ENCODE peak calls at places on chromosomes 2 and 18, in eight cellular contexts. One of them, this sample, is unnamed.

GRCh38 chr18:5537860-5538259 is 5.9 kb downstream of the EPB41L3 start:
- DNase-seq in GM12878: no peak
- DNase-seq in ovary: no peak
- DNase-seq in uterus: no peak
- DNase-seq in transverse colon: no peak
- DNase-seq in A549: no peak
- DNase-seq in sigmoid colon: no peak
- DNase-seq in thyroid gland: no peak
- DNase-seq in this sample: no peak

GRCh38 chr2:137547842-137548241 is 416.4 kb upstream of the HNMT start:
- DNase-seq in transverse colon: no peak
- DNase-seq in A549: no peak
- DNase-seq in thyroid gland: no peak
- DNase-seq in ovary: no peak
- DNase-seq in sigmoid colon: no peak
- DNase-seq in uterus: no peak
- DNase-seq in GM12878: no peak
- DNase-seq in this sample: no peak

GRCh38 chr2:68059769-68060525 is 2.9 kb downstream of the C1D start:
- DNase-seq in sigmoid colon: no peak
- DNase-seq in transverse colon: no peak
- DNase-seq in uterus: no peak
- DNase-seq in GM12878: no peak
- DNase-seq in ovary: no peak
- DNase-seq in A549: no peak
- DNase-seq in thyroid gland: no peak
- DNase-seq in this sample: no peak

GRCh38 chr2:55384786-55385185 is 34.9 kb downstream of the CCDC88A start:
- DNase-seq in transverse colon: no peak
- DNase-seq in ovary: no peak
- DNase-seq in uterus: no peak
- DNase-seq in sigmoid colon: no peak
- DNase-seq in thyroid gland: no peak
- DNase-seq in A549: no peak
- DNase-seq in GM12878: no peak
- DNase-seq in this sample: no peak

GRCh38 chr2:156728328-156728727 is 292.1 kb downstream of the GPD2 start:
- DNase-seq in uterus: no peak
- DNase-seq in sigmoid colon: no peak
- DNase-seq in ovary: no peak
- DNase-seq in A549: no peak
- DNase-seq in thyroid gland: no peak
- DNase-seq in GM12878: no peak
- DNase-seq in transverse colon: no peak
- DNase-seq in this sample: no peak

GRCh38 chr2:106886916-106887758 is 1.2 kb upstream of the ST6GAL2 start:
- DNase-seq in thyroid gland: peak
- DNase-seq in sigmoid colon: no peak
- DNase-seq in ovary: peak
- DNase-seq in transverse colon: peak
- DNase-seq in uterus: peak
- DNase-seq in A549: peak
- DNase-seq in GM12878: no peak
- DNase-seq in this sample: no peak

GRCh38 chr2:177763532-177764265 is 308.9 kb downstream of the PDE11A start:
- DNase-seq in thyroid gland: peak
- DNase-seq in A549: peak
- DNase-seq in uterus: peak
- DNase-seq in ovary: peak
- DNase-seq in transverse colon: peak
- DNase-seq in sigmoid colon: peak
- DNase-seq in GM12878: no peak
- DNase-seq in this sample: peak

GRCh38 chr2:157172866-157173578 is 84.5 kb upstream of the GALNT5 start:
- DNase-seq in A549: peak
- DNase-seq in sigmoid colon: no peak
- DNase-seq in GM12878: no peak
- DNase-seq in ovary: no peak
- DNase-seq in thyroid gland: no peak
- DNase-seq in transverse colon: no peak
- DNase-seq in uterus: no peak
- DNase-seq in this sample: no peak

GRCh38 chr2:216139884-216140283 is 30.7 kb downstream of the XRCC5 start:
- DNase-seq in A549: peak
- DNase-seq in thyroid gland: peak
- DNase-seq in ovary: no peak
- DNase-seq in transverse colon: no peak
- DNase-seq in uterus: no peak
- DNase-seq in GM12878: no peak
- DNase-seq in sigmoid colon: no peak
- DNase-seq in this sample: no peak

GRCh38 chr2:137999273-137999672 is 35.0 kb downstream of the HNMT start:
- DNase-seq in ovary: no peak
- DNase-seq in thyroid gland: no peak
- DNase-seq in transverse colon: no peak
- DNase-seq in sigmoid colon: no peak
- DNase-seq in GM12878: no peak
- DNase-seq in A549: no peak
- DNase-seq in uterus: no peak
- DNase-seq in this sample: no peak

GRCh38 chr2:216274194-216274593 is 98.1 kb downstream of the MARCHF4 start:
- DNase-seq in transverse colon: no peak
- DNase-seq in uterus: no peak
- DNase-seq in ovary: no peak
- DNase-seq in sigmoid colon: no peak
- DNase-seq in thyroid gland: no peak
- DNase-seq in A549: no peak
- DNase-seq in GM12878: no peak
- DNase-seq in this sample: no peak

GRCh38 chr2:239891692-239892091 is 133.4 kb downstream of the NDUFA10 start:
- DNase-seq in GM12878: no peak
- DNase-seq in ovary: no peak
- DNase-seq in transverse colon: no peak
- DNase-seq in thyroid gland: no peak
- DNase-seq in uterus: no peak
- DNase-seq in A549: no peak
- DNase-seq in sigmoid colon: no peak
- DNase-seq in this sample: no peak

GRCh38 chr2:121036226-121036692 is 248.7 kb downstream of the TFCP2L1 start:
- DNase-seq in ovary: no peak
- DNase-seq in uterus: no peak
- DNase-seq in A549: peak
- DNase-seq in GM12878: no peak
- DNase-seq in sigmoid colon: no peak
- DNase-seq in transverse colon: no peak
- DNase-seq in thyroid gland: no peak
- DNase-seq in this sample: no peak

GRCh38 chr18:31439807-31440325 is 7.7 kb upstream of the DSG3 start:
- DNase-seq in thyroid gland: no peak
- DNase-seq in ovary: no peak
- DNase-seq in transverse colon: no peak
- DNase-seq in A549: no peak
- DNase-seq in sigmoid colon: no peak
- DNase-seq in GM12878: no peak
- DNase-seq in uterus: no peak
- DNase-seq in this sample: no peak

GRCh38 chr2:112749755-112750559 is 14.5 kb downstream of the CKAP2L start:
- DNase-seq in sigmoid colon: peak
- DNase-seq in transverse colon: peak
- DNase-seq in ovary: peak
- DNase-seq in uterus: peak
- DNase-seq in GM12878: no peak
- DNase-seq in A549: peak
- DNase-seq in thyroid gland: peak
- DNase-seq in this sample: peak

GRCh38 chr2:31694444-31694843 is 113.7 kb upstream of the SRD5A2 start:
- DNase-seq in sigmoid colon: no peak
- DNase-seq in ovary: no peak
- DNase-seq in transverse colon: no peak
- DNase-seq in GM12878: no peak
- DNase-seq in uterus: no peak
- DNase-seq in A549: peak
- DNase-seq in thyroid gland: no peak
- DNase-seq in this sample: no peak

GRCh38 chr2:67733517-67733916 is 329.3 kb downstream of the C1D start:
- DNase-seq in ovary: no peak
- DNase-seq in transverse colon: no peak
- DNase-seq in uterus: no peak
- DNase-seq in GM12878: no peak
- DNase-seq in sigmoid colon: no peak
- DNase-seq in thyroid gland: no peak
- DNase-seq in A549: peak
- DNase-seq in this sample: peak

GRCh38 chr2:218036371-218036770 is 32.7 kb upstream of the RUFY4 start:
- DNase-seq in A549: no peak
- DNase-seq in uterus: no peak
- DNase-seq in sigmoid colon: no peak
- DNase-seq in transverse colon: no peak
- DNase-seq in thyroid gland: no peak
- DNase-seq in GM12878: no peak
- DNase-seq in ovary: no peak
- DNase-seq in this sample: peak
- TF ChIP-seq CTCF in A549: no peak
- TF ChIP-seq CTCF in uterus: no peak
- TF ChIP-seq CTCF in sigmoid colon: no peak
- TF ChIP-seq CTCF in transverse colon: no peak
- TF ChIP-seq CTCF in thyroid gland: no peak
- TF ChIP-seq CTCF in GM12878: peak
- TF ChIP-seq CTCF in ovary: no peak
- TF ChIP-seq CTCF in this sample: no peak

GRCh38 chr2:70992945-70993688 is 1.6 kb downstream of the TEX261 start:
- DNase-seq in ovary: peak
- DNase-seq in uterus: peak
- DNase-seq in GM12878: no peak
- DNase-seq in A549: no peak
- DNase-seq in thyroid gland: no peak
- DNase-seq in transverse colon: no peak
- DNase-seq in sigmoid colon: peak
- DNase-seq in this sample: no peak

GRCh38 chr2:70994055-70994444 is 623 bp downstream of the TEX261 start:
- DNase-seq in uterus: no peak
- DNase-seq in ovary: no peak
- DNase-seq in sigmoid colon: no peak
- DNase-seq in transverse colon: no peak
- DNase-seq in A549: no peak
- DNase-seq in thyroid gland: peak
- DNase-seq in GM12878: no peak
- DNase-seq in this sample: no peak

GRCh38 chr2:70993689-70993986 is 1.0 kb downstream of the TEX261 start:
- DNase-seq in ovary: peak
- DNase-seq in transverse colon: no peak
- DNase-seq in A549: no peak
- DNase-seq in sigmoid colon: peak
- DNase-seq in thyroid gland: no peak
- DNase-seq in uterus: no peak
- DNase-seq in GM12878: no peak
- DNase-seq in this sample: no peak

GRCh38 chr2:70995227-70995729 is 605 bp upstream of the TEX261 start:
- DNase-seq in A549: peak
- DNase-seq in thyroid gland: peak
- DNase-seq in uterus: peak
- DNase-seq in ovary: peak
- DNase-seq in transverse colon: peak
- DNase-seq in GM12878: no peak
- DNase-seq in sigmoid colon: peak
- DNase-seq in this sample: no peak

DNA sequence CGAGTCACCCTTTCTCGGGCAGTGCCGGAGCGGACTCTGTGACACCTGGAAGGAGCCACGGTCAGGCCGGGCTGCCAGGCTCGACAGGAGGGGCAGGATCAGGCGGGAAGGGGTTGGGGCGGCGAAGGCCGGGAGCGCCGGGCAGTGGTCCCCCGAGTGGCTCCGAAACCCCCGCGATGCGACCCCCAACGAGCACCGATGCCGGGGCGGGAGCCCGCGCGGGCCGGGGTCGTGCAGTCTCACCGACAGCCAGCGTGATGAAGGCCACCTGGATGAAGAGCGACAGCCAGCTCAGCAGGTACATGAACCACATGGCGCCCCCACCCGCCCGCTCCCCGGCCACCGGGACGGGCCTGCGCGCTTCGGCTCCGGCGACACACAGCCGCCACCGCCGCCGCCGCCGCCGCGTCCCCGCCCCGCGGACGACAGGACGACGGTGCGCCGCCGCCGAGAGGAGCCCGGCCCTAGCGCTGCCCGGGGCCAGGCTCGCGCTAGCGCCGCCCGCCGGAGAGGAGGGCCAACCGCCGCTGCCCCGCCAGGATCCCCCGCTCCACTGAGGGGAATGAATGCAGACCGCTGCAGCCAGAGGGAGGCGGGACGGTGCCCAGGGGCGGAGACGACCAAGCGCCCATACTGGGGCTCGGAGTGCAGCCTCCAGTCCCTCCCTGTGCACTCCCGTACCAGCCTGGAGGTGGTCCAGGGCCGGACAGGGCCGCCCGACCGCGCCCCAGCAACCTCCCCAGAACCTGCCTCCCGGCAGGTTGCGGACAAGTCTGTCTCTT is at the start of gene TEX261:
- DNase-seq in thyroid gland: peak
- DNase-seq in GM12878: peak
- DNase-seq in transverse colon: peak
- DNase-seq in sigmoid colon: peak
- DNase-seq in ovary: peak
- DNase-seq in uterus: peak
- DNase-seq in A549: peak
- DNase-seq in this sample: peak
- TF ChIP-seq POLR2A in thyroid gland: peak
- TF ChIP-seq POLR2A in GM12878: peak
- TF ChIP-seq POLR2A in transverse colon: peak
- TF ChIP-seq POLR2A in sigmoid colon: no peak
- TF ChIP-seq POLR2A in ovary: peak
- TF ChIP-seq POLR2A in uterus: no peak
- TF ChIP-seq POLR2A in A549: peak
- TF ChIP-seq POLR2A in this sample: peak

GRCh38 chr2:119156105-119156890 is 2.3 kb downstream of the C1QL2 start:
- DNase-seq in thyroid gland: no peak
- DNase-seq in transverse colon: no peak
- DNase-seq in GM12878: no peak
- DNase-seq in A549: no peak
- DNase-seq in ovary: no peak
- DNase-seq in sigmoid colon: no peak
- DNase-seq in uterus: no peak
- DNase-seq in this sample: no peak
- H3K4me3 ChIP-seq in thyroid gland: no peak
- H3K4me3 ChIP-seq in transverse colon: no peak
- H3K4me3 ChIP-seq in GM12878: no peak
- H3K4me3 ChIP-seq in A549: no peak
- H3K4me3 ChIP-seq in ovary: no peak
- H3K4me3 ChIP-seq in sigmoid colon: no peak
- H3K4me3 ChIP-seq in uterus: no peak
- H3K4me3 ChIP-seq in this sample: no peak

GRCh38 chr18:67463829-67464228 is 52.7 kb downstream of the DSEL start:
- DNase-seq in thyroid gland: no peak
- DNase-seq in ovary: no peak
- DNase-seq in sigmoid colon: no peak
- DNase-seq in uterus: no peak
- DNase-seq in A549: peak
- DNase-seq in GM12878: no peak
- DNase-seq in transverse colon: no peak
- DNase-seq in this sample: no peak
- TF ChIP-seq CTCF in thyroid gland: no peak
- TF ChIP-seq CTCF in ovary: no peak
- TF ChIP-seq CTCF in sigmoid colon: no peak
- TF ChIP-seq CTCF in uterus: no peak
- TF ChIP-seq CTCF in A549: no peak
- TF ChIP-seq CTCF in GM12878: peak
- TF ChIP-seq CTCF in transverse colon: no peak
- TF ChIP-seq CTCF in this sample: no peak

GRCh38 chr2:238263204-238264071 is 23.6 kb upstream of the HES6 start:
- DNase-seq in GM12878: peak
- DNase-seq in uterus: peak
- DNase-seq in sigmoid colon: peak
- DNase-seq in ovary: peak
- DNase-seq in A549: peak
- DNase-seq in thyroid gland: peak
- DNase-seq in transverse colon: peak
- DNase-seq in this sample: peak
- TF ChIP-seq POLR2A in GM12878: no peak
- TF ChIP-seq POLR2A in uterus: no peak
- TF ChIP-seq POLR2A in sigmoid colon: no peak
- TF ChIP-seq POLR2A in ovary: no peak
- TF ChIP-seq POLR2A in A549: no peak
- TF ChIP-seq POLR2A in thyroid gland: no peak
- TF ChIP-seq POLR2A in transverse colon: no peak
- TF ChIP-seq POLR2A in this sample: no peak